ENCODE peak calls at places on chromosomes 1 and 21, in eight cellular contexts. One of them, this sample, is unnamed.

GRCh38 chr1:44284184-44284583 is 70.9 kb downstream of the ERI3 start:
- DNase-seq in GDM1: no peak
- DNase-seq in HEK293T: no peak
- DNase-seq in H4: no peak
- DNase-seq in activated T-helper 1 cell treated with Interleukin-2 at 50 U/mL for 16 hours: no peak
- DNase-seq in caudate nucleus: no peak
- DNase-seq in Peyer's patch: no peak
- DNase-seq in Right ventricle myocardium superior: no peak
- DNase-seq in this sample: no peak

GRCh38 chr1:164794310-164794709 is 235.3 kb downstream of the PBX1 start:
- DNase-seq in activated T-helper 1 cell treated with Interleukin-2 at 50 U/mL for 16 hours: no peak
- DNase-seq in caudate nucleus: no peak
- DNase-seq in Peyer's patch: no peak
- DNase-seq in Right ventricle myocardium superior: no peak
- DNase-seq in HEK293T: no peak
- DNase-seq in H4: peak
- DNase-seq in GDM1: no peak
- DNase-seq in this sample: no peak

GRCh38 chr1:52281518-52281917 is 84.5 kb downstream of the CC2D1B start:
- DNase-seq in Peyer's patch: no peak
- DNase-seq in caudate nucleus: no peak
- DNase-seq in H4: no peak
- DNase-seq in HEK293T: no peak
- DNase-seq in GDM1: no peak
- DNase-seq in Right ventricle myocardium superior: no peak
- DNase-seq in activated T-helper 1 cell treated with Interleukin-2 at 50 U/mL for 16 hours: no peak
- DNase-seq in this sample: no peak

GRCh38 chr1:214542275-214543199 is 8.9 kb downstream of the PTPN14 start:
- DNase-seq in H4: no peak
- DNase-seq in Peyer's patch: no peak
- DNase-seq in GDM1: no peak
- DNase-seq in HEK293T: no peak
- DNase-seq in activated T-helper 1 cell treated with Interleukin-2 at 50 U/mL for 16 hours: no peak
- DNase-seq in Right ventricle myocardium superior: no peak
- DNase-seq in caudate nucleus: no peak
- DNase-seq in this sample: no peak

GRCh38 chr1:178819123-178819522 is 51.8 kb downstream of the ANGPTL1 start:
- DNase-seq in HEK293T: no peak
- DNase-seq in Right ventricle myocardium superior: no peak
- DNase-seq in H4: peak
- DNase-seq in Peyer's patch: no peak
- DNase-seq in activated T-helper 1 cell treated with Interleukin-2 at 50 U/mL for 16 hours: no peak
- DNase-seq in GDM1: no peak
- DNase-seq in caudate nucleus: no peak
- DNase-seq in this sample: no peak

GRCh38 chr1:31811605-31812004 is 4.2 kb downstream of the SPOCD1 start:
- DNase-seq in HEK293T: no peak
- DNase-seq in activated T-helper 1 cell treated with Interleukin-2 at 50 U/mL for 16 hours: no peak
- DNase-seq in Peyer's patch: peak
- DNase-seq in caudate nucleus: peak
- DNase-seq in H4: no peak
- DNase-seq in GDM1: no peak
- DNase-seq in Right ventricle myocardium superior: no peak
- DNase-seq in this sample: no peak

GRCh38 chr1:180502361-180503273 is at the start of gene ACBD6:
- DNase-seq in caudate nucleus: peak
- DNase-seq in HEK293T: peak
- DNase-seq in Peyer's patch: peak
- DNase-seq in Right ventricle myocardium superior: peak
- DNase-seq in activated T-helper 1 cell treated with Interleukin-2 at 50 U/mL for 16 hours: peak
- DNase-seq in H4: peak
- DNase-seq in GDM1: peak
- DNase-seq in this sample: peak

GRCh38 chr1:74053407-74053806 is 144.6 kb downstream of the LRRIQ3 start:
- DNase-seq in Peyer's patch: no peak
- DNase-seq in activated T-helper 1 cell treated with Interleukin-2 at 50 U/mL for 16 hours: no peak
- DNase-seq in H4: peak
- DNase-seq in caudate nucleus: no peak
- DNase-seq in HEK293T: no peak
- DNase-seq in Right ventricle myocardium superior: no peak
- DNase-seq in GDM1: no peak
- DNase-seq in this sample: no peak

GRCh38 chr1:156502396-156502748 is 1.8 kb upstream of the MEF2D start:
- DNase-seq in Peyer's patch: no peak
- DNase-seq in activated T-helper 1 cell treated with Interleukin-2 at 50 U/mL for 16 hours: no peak
- DNase-seq in H4: no peak
- DNase-seq in HEK293T: no peak
- DNase-seq in GDM1: no peak
- DNase-seq in caudate nucleus: no peak
- DNase-seq in Right ventricle myocardium superior: no peak
- DNase-seq in this sample: no peak

GRCh38 chr1:214370585-214370984 is 89.6 kb downstream of the SMYD2 start:
- DNase-seq in caudate nucleus: no peak
- DNase-seq in H4: no peak
- DNase-seq in Peyer's patch: no peak
- DNase-seq in GDM1: no peak
- DNase-seq in HEK293T: no peak
- DNase-seq in activated T-helper 1 cell treated with Interleukin-2 at 50 U/mL for 16 hours: no peak
- DNase-seq in Right ventricle myocardium superior: no peak
- DNase-seq in this sample: no peak

GRCh38 chr1:93605812-93606512 is 75.7 kb downstream of the BCAR3 start:
- DNase-seq in activated T-helper 1 cell treated with Interleukin-2 at 50 U/mL for 16 hours: no peak
- DNase-seq in H4: peak
- DNase-seq in caudate nucleus: no peak
- DNase-seq in Peyer's patch: peak
- DNase-seq in HEK293T: no peak
- DNase-seq in GDM1: no peak
- DNase-seq in Right ventricle myocardium superior: no peak
- DNase-seq in this sample: no peak

GRCh38 chr1:65581120-65581519 is 160.7 kb downstream of the LEPR start:
- DNase-seq in H4: no peak
- DNase-seq in GDM1: no peak
- DNase-seq in HEK293T: no peak
- DNase-seq in Right ventricle myocardium superior: no peak
- DNase-seq in Peyer's patch: no peak
- DNase-seq in caudate nucleus: no peak
- DNase-seq in activated T-helper 1 cell treated with Interleukin-2 at 50 U/mL for 16 hours: no peak
- DNase-seq in this sample: no peak

GRCh38 chr1:153677718-153678518 is 570 bp upstream of the NPR1 start:
- DNase-seq in Peyer's patch: peak
- DNase-seq in GDM1: no peak
- DNase-seq in caudate nucleus: no peak
- DNase-seq in Right ventricle myocardium superior: peak
- DNase-seq in activated T-helper 1 cell treated with Interleukin-2 at 50 U/mL for 16 hours: no peak
- DNase-seq in HEK293T: peak
- DNase-seq in H4: no peak
- DNase-seq in this sample: peak

GRCh38 chr1:38268226-38268625 is 221.6 kb upstream of the POU3F1 start:
- DNase-seq in HEK293T: no peak
- DNase-seq in Peyer's patch: no peak
- DNase-seq in caudate nucleus: no peak
- DNase-seq in activated T-helper 1 cell treated with Interleukin-2 at 50 U/mL for 16 hours: no peak
- DNase-seq in H4: no peak
- DNase-seq in Right ventricle myocardium superior: no peak
- DNase-seq in GDM1: no peak
- DNase-seq in this sample: no peak

GRCh38 chr1:26694597-26695416 is 1.0 kb upstream of the ARID1A start:
- DNase-seq in H4: no peak
- DNase-seq in HEK293T: no peak
- DNase-seq in activated T-helper 1 cell treated with Interleukin-2 at 50 U/mL for 16 hours: no peak
- DNase-seq in Right ventricle myocardium superior: no peak
- DNase-seq in caudate nucleus: no peak
- DNase-seq in GDM1: no peak
- DNase-seq in Peyer's patch: no peak
- DNase-seq in this sample: peak

GRCh38 chr1:4268890-4269286 is 368.8 kb upstream of the C1orf174 start:
- DNase-seq in activated T-helper 1 cell treated with Interleukin-2 at 50 U/mL for 16 hours: no peak
- DNase-seq in H4: no peak
- DNase-seq in caudate nucleus: no peak
- DNase-seq in HEK293T: no peak
- DNase-seq in Peyer's patch: no peak
- DNase-seq in Right ventricle myocardium superior: no peak
- DNase-seq in GDM1: no peak
- DNase-seq in this sample: no peak

GRCh38 chr21:17679002-17679600 is 66.4 kb upstream of the BTG3 start:
- DNase-seq in Right ventricle myocardium superior: no peak
- DNase-seq in activated T-helper 1 cell treated with Interleukin-2 at 50 U/mL for 16 hours: no peak
- DNase-seq in H4: peak
- DNase-seq in Peyer's patch: no peak
- DNase-seq in GDM1: no peak
- DNase-seq in caudate nucleus: no peak
- DNase-seq in HEK293T: peak
- DNase-seq in this sample: peak

GRCh38 chr21:27769763-27770162 is 802.9 kb upstream of the ADAMTS5 start:
- DNase-seq in GDM1: no peak
- DNase-seq in caudate nucleus: no peak
- DNase-seq in HEK293T: no peak
- DNase-seq in Right ventricle myocardium superior: no peak
- DNase-seq in Peyer's patch: no peak
- DNase-seq in activated T-helper 1 cell treated with Interleukin-2 at 50 U/mL for 16 hours: no peak
- DNase-seq in H4: no peak
- DNase-seq in this sample: no peak

GRCh38 chr21:18170221-18170620 is 74.4 kb upstream of the CHODL start:
- DNase-seq in caudate nucleus: no peak
- DNase-seq in H4: no peak
- DNase-seq in HEK293T: no peak
- DNase-seq in Peyer's patch: no peak
- DNase-seq in activated T-helper 1 cell treated with Interleukin-2 at 50 U/mL for 16 hours: no peak
- DNase-seq in Right ventricle myocardium superior: no peak
- DNase-seq in GDM1: no peak
- DNase-seq in this sample: no peak

GRCh38 chr21:45295576-45296365 is 8.1 kb upstream of the POFUT2 start:
- DNase-seq in Peyer's patch: no peak
- DNase-seq in GDM1: no peak
- DNase-seq in Right ventricle myocardium superior: no peak
- DNase-seq in caudate nucleus: no peak
- DNase-seq in H4: no peak
- DNase-seq in activated T-helper 1 cell treated with Interleukin-2 at 50 U/mL for 16 hours: no peak
- DNase-seq in HEK293T: no peak
- DNase-seq in this sample: no peak

GRCh38 chr1:28971980-28972771 is 57.8 kb downstream of the EPB41 start:
- DNase-seq in H4: peak
- DNase-seq in GDM1: no peak
- DNase-seq in caudate nucleus: no peak
- DNase-seq in HEK293T: no peak
- DNase-seq in activated T-helper 1 cell treated with Interleukin-2 at 50 U/mL for 16 hours: no peak
- DNase-seq in Peyer's patch: no peak
- DNase-seq in Right ventricle myocardium superior: no peak
- DNase-seq in this sample: no peak

GRCh38 chr1:40141878-40142535 is 19.2 kb upstream of the RLF start:
- DNase-seq in GDM1: no peak
- DNase-seq in H4: peak
- DNase-seq in activated T-helper 1 cell treated with Interleukin-2 at 50 U/mL for 16 hours: no peak
- DNase-seq in Right ventricle myocardium superior: no peak
- DNase-seq in HEK293T: no peak
- DNase-seq in Peyer's patch: no peak
- DNase-seq in caudate nucleus: no peak
- DNase-seq in this sample: no peak

GRCh38 chr1:11473635-11474034 is 5.3 kb upstream of the DISP3 start:
- DNase-seq in caudate nucleus: no peak
- DNase-seq in HEK293T: peak
- DNase-seq in activated T-helper 1 cell treated with Interleukin-2 at 50 U/mL for 16 hours: no peak
- DNase-seq in Right ventricle myocardium superior: no peak
- DNase-seq in Peyer's patch: no peak
- DNase-seq in GDM1: no peak
- DNase-seq in H4: no peak
- DNase-seq in this sample: no peak

GRCh38 chr1:147389532-147390184 is 147.2 kb downstream of the CHD1L start:
- DNase-seq in Peyer's patch: no peak
- DNase-seq in H4: peak
- DNase-seq in caudate nucleus: no peak
- DNase-seq in activated T-helper 1 cell treated with Interleukin-2 at 50 U/mL for 16 hours: no peak
- DNase-seq in Right ventricle myocardium superior: no peak
- DNase-seq in HEK293T: peak
- DNase-seq in GDM1: no peak
- DNase-seq in this sample: peak

GRCh38 chr1:43439781-43440180 is 13.9 kb downstream of the HYI start:
- DNase-seq in HEK293T: no peak
- DNase-seq in H4: no peak
- DNase-seq in Right ventricle myocardium superior: no peak
- DNase-seq in caudate nucleus: no peak
- DNase-seq in GDM1: no peak
- DNase-seq in Peyer's patch: peak
- DNase-seq in activated T-helper 1 cell treated with Interleukin-2 at 50 U/mL for 16 hours: no peak
- DNase-seq in this sample: no peak

GRCh38 chr21:14358775-14359174 is 24.2 kb downstream of the HSPA13 start:
- DNase-seq in activated T-helper 1 cell treated with Interleukin-2 at 50 U/mL for 16 hours: no peak
- DNase-seq in GDM1: no peak
- DNase-seq in Right ventricle myocardium superior: no peak
- DNase-seq in H4: no peak
- DNase-seq in HEK293T: no peak
- DNase-seq in caudate nucleus: no peak
- DNase-seq in Peyer's patch: no peak
- DNase-seq in this sample: no peak

GRCh38 chr1:84780000-84780716 is 89.9 kb upstream of the SSX2IP start:
- DNase-seq in HEK293T: no peak
- DNase-seq in activated T-helper 1 cell treated with Interleukin-2 at 50 U/mL for 16 hours: no peak
- DNase-seq in H4: peak
- DNase-seq in Peyer's patch: no peak
- DNase-seq in caudate nucleus: no peak
- DNase-seq in Right ventricle myocardium superior: no peak
- DNase-seq in GDM1: peak
- DNase-seq in this sample: no peak

GRCh38 chr1:40339420-40340323 is 22.6 kb upstream of the COL9A2 start:
- DNase-seq in Right ventricle myocardium superior: no peak
- DNase-seq in H4: no peak
- DNase-seq in Peyer's patch: no peak
- DNase-seq in activated T-helper 1 cell treated with Interleukin-2 at 50 U/mL for 16 hours: no peak
- DNase-seq in GDM1: no peak
- DNase-seq in caudate nucleus: no peak
- DNase-seq in HEK293T: no peak
- DNase-seq in this sample: no peak

GRCh38 chr1:153343811-153344717 is 4.6 kb downstream of the PGLYRP4 start:
- DNase-seq in Right ventricle myocardium superior: no peak
- DNase-seq in Peyer's patch: no peak
- DNase-seq in HEK293T: peak
- DNase-seq in GDM1: no peak
- DNase-seq in activated T-helper 1 cell treated with Interleukin-2 at 50 U/mL for 16 hours: no peak
- DNase-seq in H4: no peak
- DNase-seq in caudate nucleus: no peak
- DNase-seq in this sample: no peak

GRCh38 chr1:7278045-7278444 is 492.8 kb downstream of the CAMTA1 start:
- DNase-seq in caudate nucleus: no peak
- DNase-seq in GDM1: no peak
- DNase-seq in H4: no peak
- DNase-seq in activated T-helper 1 cell treated with Interleukin-2 at 50 U/mL for 16 hours: no peak
- DNase-seq in Right ventricle myocardium superior: no peak
- DNase-seq in Peyer's patch: peak
- DNase-seq in HEK293T: no peak
- DNase-seq in this sample: no peak

GRCh38 chr1:44895919-44896734 is 53.1 kb upstream of the PTCH2 start:
- DNase-seq in HEK293T: no peak
- DNase-seq in GDM1: no peak
- DNase-seq in Right ventricle myocardium superior: no peak
- DNase-seq in Peyer's patch: no peak
- DNase-seq in activated T-helper 1 cell treated with Interleukin-2 at 50 U/mL for 16 hours: no peak
- DNase-seq in caudate nucleus: no peak
- DNase-seq in H4: no peak
- DNase-seq in this sample: no peak